ENCODE peak calls at places on chromosomes 4 and X, in six cellular contexts. S is AG04450; I is small intestine; H is right cardiac atrium; U is fibroblast of lung; X is CD8-positive, alpha-beta T cell. N is an unnamed sample.

GRCh38 chrX:53018627-53019026 is 30.0 kb upstream of the GPR173 start:
- DNase-seq in U (no peak), I (no peak), X (no peak), H (no peak), S (no peak), N (no peak)

GRCh38 chr4:101140228-101140627 is 207.1 kb downstream of the PPP3CA start:
- DNase-seq in H (no peak), U (no peak), X (no peak), I (peak; percentile 8), S (no peak), N (no peak)

GRCh38 chr4:30866444-30866843 is 146.3 kb downstream of the PCDH7 start:
- DNase-seq in I (no peak), U (peak; percentile 70), H (no peak), S (no peak), X (no peak), N (no peak)

GRCh38 chrX:135520022-135520552 is 373 bp upstream of the INTS6L start:
- DNase-seq in X (no peak), I (no peak), H (no peak), S (peak; percentile 16), U (peak; percentile 82), N (no peak)

GRCh38 chr4:8402181-8402597 is 38.3 kb downstream of the ACOX3 start:
- DNase-seq in X (no peak), H (peak; percentile 76), I (no peak), S (no peak), U (no peak), N (no peak)

GRCh38 chrX:19849433-19850190 is 37.8 kb downstream of the SH3KBP1 start:
- DNase-seq in S (no peak), U (no peak), X (no peak), H (no peak), I (no peak), N (no peak)

GRCh38 chrX:78035061-78035460 is 65.6 kb upstream of the PGAM4 start:
- DNase-seq in U (no peak), H (no peak), S (no peak), I (no peak), X (no peak), N (no peak)

GRCh38 chr4:657338-658030 is 16.6 kb downstream of the ATP5ME start:
- DNase-seq in I (no peak), H (peak; percentile 56), X (no peak), S (no peak), U (no peak), N (no peak)

GRCh38 chr4:4633431-4633830 is 91.6 kb upstream of the STX18 start:
- DNase-seq in U (no peak), S (no peak), H (no peak), X (no peak), I (no peak), N (no peak)

GRCh38 chr4:10105920-10106319 is 10.7 kb downstream of the WDR1 start:
- DNase-seq in S (no peak), H (peak; percentile 20), I (no peak), X (no peak), U (no peak), N (no peak)

GRCh38 chr4:59553063-59553738 is 1646.9 kb upstream of the ADGRL3 start:
- DNase-seq in H (no peak), X (no peak), S (no peak), U (peak; percentile 33), I (peak; percentile 7), N (no peak)

GRCh38 chrX:16222123-16222522 is 54.8 kb downstream of the MAGEB17 start:
- DNase-seq in U (peak; percentile 72), H (no peak), I (no peak), X (no peak), S (peak; percentile 18), N (no peak)

GRCh38 chr4:120916937-120917336 is 5.6 kb downstream of the PRDM5 start:
- DNase-seq in H (no peak), U (no peak), S (no peak), X (no peak), I (no peak), N (no peak)

GRCh38 chr4:87141428-87141827 is 79.0 kb downstream of the KLHL8 start:
- DNase-seq in H (no peak), U (no peak), S (no peak), I (peak; percentile 83), X (no peak), N (no peak)

GRCh38 chrX:103197721-103198306 is 17.1 kb upstream of the BEX4 start:
- DNase-seq in X (no peak), U (peak; percentile 53), I (no peak), H (no peak), S (no peak), N (no peak)

GRCh38 chr4:5892321-5893012 is 419 bp downstream of the CRMP1 start:
- DNase-seq in S (no peak), I (no peak), H (no peak), U (no peak), X (no peak), N (no peak)

GRCh38 chr4:107709916-107710315 is 10.1 kb downstream of the PAPSS1 start:
- DNase-seq in U (peak; percentile 22), H (no peak), X (no peak), I (no peak), S (no peak), N (no peak)

GRCh38 chr4:4865705-4866123 is 6.2 kb downstream of the MSX1 start:
- DNase-seq in U (no peak), I (no peak), H (peak; percentile 30), S (no peak), X (no peak), N (no peak)

GRCh38 chr4:53534684-53535083 is 56.6 kb downstream of the LNX1 start:
- DNase-seq in I (no peak), X (no peak), S (no peak), H (no peak), U (no peak), N (no peak)

GRCh38 chr4:39637572-39638357 is 900 bp downstream of the SMIM14 start:
- DNase-seq in S (no peak), I (peak; percentile 67), H (peak; percentile 70), U (peak; percentile 78), X (peak; percentile 36), N (no peak)

GRCh38 chr4:53963786-53964185 is 100.6 kb downstream of the CHIC2 start:
- DNase-seq in S (no peak), X (no peak), I (no peak), U (peak; percentile 17), H (no peak), N (no peak)

GRCh38 chr4:147589586-147589985 is 27.6 kb upstream of the TMEM184C start:
- DNase-seq in X (no peak), H (no peak), S (no peak), U (no peak), I (no peak), N (no peak)

GRCh38 chr4:186651624-186652023 is 72.0 kb downstream of the FAT1 start:
- DNase-seq in S (no peak), I (no peak), H (peak; percentile 77), U (peak; percentile 76), X (no peak), N (no peak)

GRCh38 chrX:106286053-106286650 is 118.0 kb downstream of the PWWP3B start:
- DNase-seq in X (no peak), H (no peak), S (no peak), U (peak; percentile 68), I (no peak), N (peak; percentile 79)

GRCh38 chr4:2366252-2367192 is 51.9 kb downstream of the ZFYVE28 start:
- DNase-seq in H (no peak), I (no peak), U (no peak), X (no peak), S (no peak), N (no peak)

GRCh38 chr4:85677286-85677685 is 202.3 kb downstream of the ARHGAP24 start:
- DNase-seq in U (peak; percentile 51), H (no peak), S (no peak), X (no peak), I (peak; percentile 42), N (no peak)

GRCh38 chr4:85879518-85879917 is 404.6 kb downstream of the ARHGAP24 start:
- DNase-seq in U (no peak), S (no peak), X (no peak), H (no peak), I (no peak), N (no peak)

GRCh38 chr4:27318740-27319139 is 458.1 kb downstream of the STIM2 start:
- DNase-seq in X (no peak), S (no peak), H (no peak), U (no peak), I (peak; percentile 27), N (no peak)

GRCh38 chrX:19721726-19722370 is 165.6 kb downstream of the SH3KBP1 start:
- DNase-seq in S (no peak), H (no peak), I (no peak), X (no peak), U (peak; percentile 23), N (no peak)

GRCh38 chrX:129787336-129788055 is 7.7 kb downstream of the SASH3 start:
- DNase-seq in X (no peak), I (no peak), S (no peak), H (no peak), U (no peak), N (no peak)
- H3K27ac ChIP-seq in X (no peak overlapping the region), I (no peak overlapping the region), S (no peak overlapping the region), H (no peak overlapping the region), U (no peak overlapping the region), N (no peak overlapping the region)

GRCh38 chr4:173169428-173170209 is 1.0 kb downstream of the GALNT7 start:
- DNase-seq in U (peak; percentile 71), S (no peak), H (peak; percentile 88), I (peak; percentile 50), X (peak; percentile 60), N (no peak)

GRCh38 chr4:173170210-173170778 is 1.7 kb downstream of the GALNT7 start:
- DNase-seq in I (no peak), S (no peak), H (no peak), X (no peak), U (peak; percentile 26), N (no peak)

GRCh38 chr4:173169178-173169427 is 492 bp downstream of the GALNT7 start:
- DNase-seq in I (no peak), X (no peak), S (no peak), U (no peak), H (no peak), N (no peak)

GRCh38 chr4:173171987-173172386 is 3.4 kb downstream of the GALNT7 start:
- DNase-seq in I (no peak), U (no peak), H (no peak), X (no peak), S (no peak), N (no peak)

DNA sequence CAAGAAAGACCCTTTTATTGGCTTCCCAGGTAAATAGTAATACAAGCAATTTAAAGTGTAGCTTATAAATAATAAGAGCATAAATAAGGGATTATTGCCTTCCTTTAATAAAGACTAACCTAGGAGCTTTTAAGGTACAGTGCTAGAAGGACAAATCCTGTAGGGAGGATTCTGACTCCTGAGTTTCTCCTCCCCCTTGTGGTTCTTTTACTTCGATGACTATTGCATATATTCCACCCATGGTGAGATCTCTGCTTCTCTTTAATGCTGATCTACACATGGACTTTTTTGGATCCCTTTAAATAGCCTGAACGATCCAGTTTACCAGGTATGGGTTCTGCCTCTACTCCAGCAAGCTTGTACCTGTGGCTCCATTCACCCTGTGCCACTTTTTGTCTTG is 2.5 kb downstream of the GALNT7 start:
- DNase-seq in S (no peak), X (no peak), I (peak; percentile 42), H (no peak), U (peak; percentile 40), N (no peak)
- H3K27ac ChIP-seq in S (no peak overlapping the region), X (no peak overlapping the region), I (no peak overlapping the region), H (no peak overlapping the region), U (no peak overlapping the region), N (no peak overlapping the region)

GRCh38 chrX:40852573-40852972 is 117.2 kb upstream of the MED14 start:
- DNase-seq in U (no peak), S (no peak), X (no peak), H (no peak), I (no peak), N (no peak)
- H3K27ac ChIP-seq in U (no peak overlapping the region), S (no peak overlapping the region), X (no peak overlapping the region), H (no peak overlapping the region), I (no peak overlapping the region), N (no peak overlapping the region)

GRCh38 chr4:88242144-88242543 is 42.2 kb downstream of the PPM1K start:
- DNase-seq in I (no peak), U (no peak), X (no peak), H (no peak), S (no peak), N (no peak)
- H3K27ac ChIP-seq in I (no peak overlapping the region), U (no peak overlapping the region), X (no peak overlapping the region), H (no peak overlapping the region), S (no peak overlapping the region), N (no peak overlapping the region)